ENCODE peak calls at places on chromosome 13, in five cellular contexts. T is body of pancreas, U is heart right ventricle, M is ovary, P is breast epithelium. X is an unnamed sample.

GRCh38 chr13:76016799-76017198 is 380.7 kb downstream of the LMO7 start:
- DNase-seq in T (no peak), U (no peak), M (no peak), P (no peak), X (no peak)

GRCh38 chr13:105121221-105121620 is 1414.2 kb downstream of the EFNB2 start:
- DNase-seq in T (no peak), U (no peak), M (no peak), P (no peak), X (no peak)

GRCh38 chr13:40672310-40673060 is 6.0 kb upstream of the FOXO1 start:
- DNase-seq in T (no peak), U (no peak), M (no peak), P (no peak), X (no peak)

GRCh38 chr13:66237411-66238062 is 992.6 kb downstream of the PCDH9 start:
- DNase-seq in T (no peak), U (no peak), M (no peak), P (no peak), X (no peak)

GRCh38 chr13:44967656-44968451 is 21.4 kb downstream of the NUFIP1 start:
- DNase-seq in T (no peak), U (no peak), M (no peak), P (no peak), X (no peak)

GRCh38 chr13:33537691-33538090 is 252.1 kb upstream of the STARD13 start:
- DNase-seq in T (no peak), U (no peak), M (no peak), P (no peak), X (no peak)

GRCh38 chr13:44307844-44308243 is 65.8 kb upstream of the SERP2 start:
- DNase-seq in T (no peak), U (no peak), M (no peak), P (no peak), X (no peak)

GRCh38 chr13:21676611-21677021 is 5.7 kb downstream of the FGF9 start:
- DNase-seq in T (peak; percentile 29), U (no peak), M (no peak), P (no peak), X (no peak)

GRCh38 chr13:60520902-60521563 is 124.0 kb downstream of the TDRD3 start:
- DNase-seq in T (no peak), U (no peak), M (no peak), P (no peak), X (no peak)

GRCh38 chr13:37715606-37716015 is 117.0 kb upstream of the POSTN start:
- DNase-seq in T (no peak), U (no peak), M (no peak), P (no peak), X (no peak)
- H3K4me3 ChIP-seq in T (no peak overlapping the region), U (no peak overlapping the region), M (no peak overlapping the region), P (no peak overlapping the region), X (no peak overlapping the region)

GRCh38 chr13:46521486-46521885 is 31.5 kb upstream of the LRCH1 start:
- DNase-seq in T (no peak), U (no peak), M (no peak), P (no peak), X (no peak)

GRCh38 chr13:46516624-46517318 is 36.2 kb upstream of the LRCH1 start:
- DNase-seq in T (no peak), U (peak; percentile 35), M (no peak), P (no peak), X (no peak)

GRCh38 chr13:46520188-46520587 is 32.8 kb upstream of the LRCH1 start:
- DNase-seq in T (no peak), U (peak; percentile 20), M (no peak), P (no peak), X (no peak)

GRCh38 chr13:46521921-46522691 is 30.9 kb upstream of the LRCH1 start:
- DNase-seq in T (no peak), U (no peak), M (no peak), P (no peak), X (no peak)

GRCh38 chr13:46519177-46519576 is 33.8 kb upstream of the LRCH1 start:
- DNase-seq in T (no peak), U (no peak), M (no peak), P (no peak), X (no peak)
- H3K27me3 ChIP-seq in T (no peaks in the 10 kb centered on the region), U (no peaks in the 10 kb centered on the region), M (no peaks in the 10 kb centered on the region), P (no peaks in the 10 kb centered on the region), X (no peaks in the 10 kb centered on the region)

GRCh38 chr13:27022571-27023311 is 148.9 kb downstream of the USP12 start:
- DNase-seq in T (no peak), U (no peak), M (no peak), P (no peak), X (no peak)
- H3K27ac ChIP-seq in T (no peak overlapping the region), U (no peak overlapping the region), M (no peak overlapping the region), P (no peak overlapping the region), X (no peak overlapping the region)

GRCh38 chr13:50514249-50514648 is 329.2 kb downstream of the DLEU7 start:
- DNase-seq in T (no peak), U (no peak), M (no peak), P (no peak), X (no peak)

GRCh38 chr13:50513528-50513863 is 330.0 kb downstream of the DLEU7 start:
- DNase-seq in T (no peak), U (no peak), M (no peak), P (no peak), X (no peak)

GRCh38 chr13:50511877-50512332 is 331.6 kb downstream of the DLEU7 start:
- DNase-seq in T (no peak), U (no peak), M (no peak), P (no peak), X (no peak)

GRCh38 chr13:50509771-50510441 is 333.6 kb downstream of the DLEU7 start:
- DNase-seq in T (no peak), U (no peak), M (no peak), P (no peak), X (no peak)

DNA sequence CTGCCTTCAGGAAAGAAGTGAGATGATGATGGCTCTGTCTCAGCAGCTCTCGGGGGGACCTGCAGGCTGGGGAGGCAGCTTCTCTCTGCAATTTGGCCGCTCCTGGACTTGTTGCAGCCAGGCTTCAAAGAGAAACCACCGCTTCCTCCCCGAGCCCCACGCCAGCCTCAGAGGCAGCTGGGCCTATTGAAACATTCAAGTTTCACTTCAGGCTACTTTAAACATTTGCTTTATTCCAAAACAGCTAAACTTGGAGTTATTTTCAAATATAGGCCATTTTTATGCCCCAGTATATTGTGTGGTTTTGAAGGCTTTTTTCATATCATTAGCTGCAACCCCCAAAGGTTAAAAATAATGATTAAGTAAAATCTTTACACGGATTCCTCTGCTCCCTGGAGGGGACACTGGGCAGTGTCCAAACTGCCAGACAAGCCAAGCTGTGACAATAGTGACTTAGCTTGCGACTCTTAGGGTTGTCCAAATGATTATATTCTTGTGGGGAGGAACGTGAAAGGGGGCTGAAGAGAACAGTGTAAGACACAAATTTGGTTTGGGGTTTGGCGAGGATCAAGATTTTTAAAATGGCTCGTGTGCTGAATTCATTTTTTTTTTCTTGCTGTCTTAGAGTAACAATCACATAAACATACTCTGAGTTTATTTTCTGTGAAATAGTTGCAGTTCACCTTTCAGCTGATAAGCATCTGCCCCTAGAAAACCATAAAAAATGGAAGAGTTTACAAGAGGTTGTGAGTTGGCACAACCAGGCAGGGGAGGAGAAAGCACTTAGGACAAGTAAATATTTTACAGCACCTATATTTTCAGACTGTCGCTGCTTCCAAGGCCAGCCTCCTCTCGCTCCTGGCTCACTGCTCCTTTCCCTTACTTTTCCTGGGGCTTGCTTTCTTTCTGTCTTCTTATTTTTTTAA is 330.6 kb downstream of the DLEU7 start:
- DNase-seq in T (no peak), U (peak; percentile 67), M (peak; percentile 49), P (peak; percentile 31), X (peak; percentile 13)
- H3K4me3 ChIP-seq in T (no peak overlapping the region), U (peak overlapping the region; percentile 40), M (peak overlapping the region; percentile 28), P (peak overlapping the region; percentile 51), X (peak overlapping the region; percentile 52)

GRCh38 chr13:26961890-26962615 is 201.5 kb upstream of the GPR12 start:
- DNase-seq in T (peak; percentile 80), U (no peak), M (no peak), P (no peak), X (no peak)
- H3K27me3 ChIP-seq in T (no peaks in the 10 kb centered on the region), U (peaks cover 3% of the 10 kb centered on the region), M (no peaks in the 10 kb centered on the region), P (no peaks in the 10 kb centered on the region), X (no peaks in the 10 kb centered on the region)

GRCh38 chr13:52103386-52103785 is 25.5 kb downstream of the NEK5 start:
- DNase-seq in T (no peak), U (no peak), M (no peak), P (no peak), X (no peak)

GRCh38 chr13:52105841-52106240 is 23.0 kb downstream of the NEK5 start:
- DNase-seq in T (no peak), U (no peak), M (no peak), P (no peak), X (no peak)

GRCh38 chr13:52109096-52109495 is 19.8 kb downstream of the NEK5 start:
- DNase-seq in T (no peak), U (no peak), M (no peak), P (no peak), X (no peak)

GRCh38 chr13:52104624-52105023 is 24.2 kb downstream of the NEK5 start:
- DNase-seq in T (no peak), U (no peak), M (no peak), P (no peak), X (no peak)
- H3K27ac ChIP-seq in T (no peak overlapping the region), U (no peak overlapping the region), M (no peak overlapping the region), P (no peak overlapping the region), X (no peak overlapping the region)